ENCODE peak calls at places on chromosomes 13 and 19, in six cellular contexts. Z is K562, Y is HepG2, V is GM12891, T is GM12878, X is H1. L is an unnamed sample.

GRCh38 chr19:39223703-39224279 is 19.7 kb upstream of the SYCN start:
- DNase-seq in V (no peak), Z (peak; percentile 62), T (no peak), Y (no peak), X (peak; percentile 65), L (no peak)

GRCh38 chr13:19838726-19839342 is 24.6 kb downstream of the ZMYM5 start:
- DNase-seq in V (no peak), Y (no peak), T (no peak), Z (no peak), X (no peak), L (no peak)

GRCh38 chr13:40453666-40454030 is 212.8 kb downstream of the FOXO1 start:
- DNase-seq in T (no peak), V (no peak), Y (no peak), X (no peak), Z (no peak), L (no peak)

GRCh38 chr13:34721631-34722144 is 220.4 kb upstream of the NBEA start:
- DNase-seq in Y (no peak), Z (no peak), X (no peak), T (no peak), V (no peak), L (no peak)

GRCh38 chr19:46032597-46033025 is 8.2 kb downstream of the IGFL4 start:
- DNase-seq in T (no peak), Y (no peak), X (no peak), V (no peak), Z (no peak), L (no peak)

GRCh38 chr13:93959796-93960533 is 519.5 kb downstream of the DCT start:
- DNase-seq in Z (no peak), Y (no peak), X (no peak), V (no peak), T (no peak), L (no peak)

GRCh38 chr19:50368649-50369570 is 3.5 kb upstream of the NAPSA start:
- DNase-seq in Y (peak; percentile 62), T (peak; percentile 78), V (peak; percentile 45), X (peak; percentile 95), Z (peak; percentile 88), L (no peak)

GRCh38 chr19:32862173-32862572 is 7.4 kb downstream of the SLC7A9 start:
- DNase-seq in X (no peak), V (no peak), T (no peak), Z (no peak), Y (no peak), L (no peak)

GRCh38 chr19:10007811-10008211 is 2.5 kb downstream of the COL5A3 start:
- DNase-seq in X (no peak), T (no peak), Y (no peak), V (no peak), Z (no peak), L (no peak)

DNA sequence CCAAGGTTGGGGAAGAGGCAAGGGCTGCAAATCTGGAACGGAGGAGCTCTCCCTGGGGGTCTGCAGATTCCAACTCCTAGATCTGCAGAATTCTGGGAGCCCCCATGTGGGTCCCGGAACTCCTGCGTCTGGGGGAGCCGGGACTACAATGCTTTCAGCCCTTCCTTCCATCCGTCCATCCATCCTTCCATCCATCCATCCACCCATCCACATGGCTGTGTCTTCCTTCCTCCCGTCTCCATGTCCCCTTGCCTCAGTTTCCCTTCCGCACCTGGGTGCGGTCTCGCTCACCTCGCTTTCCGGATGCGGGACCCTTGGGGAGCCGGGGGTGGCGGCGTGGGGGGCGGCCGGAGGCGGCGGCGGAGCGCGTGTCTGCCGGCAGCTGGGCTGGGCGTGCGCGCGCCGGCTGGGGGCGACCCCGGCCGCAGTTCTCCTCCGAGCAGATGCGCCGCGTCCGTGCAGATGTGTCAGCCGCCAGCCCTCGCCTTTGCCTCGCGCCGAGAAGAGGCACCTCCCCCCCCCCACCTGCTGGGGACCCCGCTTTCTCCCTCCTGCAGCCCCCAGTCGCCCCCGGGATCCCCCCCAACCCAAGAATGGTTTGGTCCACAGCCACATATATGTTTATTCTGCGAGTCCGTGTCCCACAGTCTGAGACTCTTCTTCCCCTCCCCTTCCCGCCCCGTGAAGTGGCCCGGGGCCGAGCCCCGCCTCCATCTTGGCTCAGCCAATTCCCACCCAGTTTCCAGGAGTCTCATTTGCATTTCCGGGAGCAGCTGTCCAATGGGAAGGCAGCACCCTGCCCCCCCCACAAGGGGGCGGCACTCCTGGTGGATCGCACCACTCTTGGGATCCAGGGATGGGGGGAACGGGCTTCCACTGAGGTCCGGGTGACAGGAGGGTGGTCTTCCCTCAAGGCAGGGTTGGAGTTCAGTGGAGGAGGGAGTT is 8.8 kb downstream of the ISOC2 start:
- DNase-seq in V (no peak), Z (peak; percentile 88), Y (peak; percentile 44), X (peak; percentile 95), T (no peak), L (no peak)
- TF ChIP-seq POLR2AphosphoS5 in V (no peak), Z (no peak), Y (no peak), X (no peak), T (no peak), L (no peak)

GRCh38 chr13:46926856-46927625 is 30.2 kb upstream of the HTR2A start:
- DNase-seq in X (no peak), T (no peak), Y (no peak), V (no peak), Z (no peak), L (no peak)
- TF ChIP-seq TAF1 in X (no peak), T (no peak), Y (no peak), V (no peak), Z (no peak), L (no peak)

DNA sequence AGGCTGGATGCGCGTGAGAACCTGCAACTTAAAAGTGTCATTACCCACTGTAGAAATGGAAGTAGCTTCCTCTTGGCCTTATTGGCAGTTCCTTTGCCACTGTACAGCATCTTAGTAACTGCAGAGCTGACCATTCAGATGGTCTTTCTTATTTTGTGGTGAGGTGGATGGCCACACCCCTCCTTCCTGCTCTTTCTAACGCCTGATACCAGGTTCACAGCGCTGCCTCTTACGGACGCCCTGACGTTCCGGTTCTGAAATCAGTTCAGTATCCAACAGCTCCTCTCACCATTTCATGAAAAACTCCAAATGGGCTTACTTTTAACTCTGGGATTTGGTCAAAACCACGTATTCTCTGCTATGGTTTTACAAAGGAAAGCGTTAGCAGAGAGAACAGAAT is 134.6 kb downstream of the ATP11A start:
- DNase-seq in Z (no peak), Y (no peak), T (no peak), V (no peak), X (no peak), L (no peak)
- TF ChIP-seq POLR2A in Z (no peak), Y (no peak), T (no peak), V (no peak), X (no peak), L (no peak)

DNA sequence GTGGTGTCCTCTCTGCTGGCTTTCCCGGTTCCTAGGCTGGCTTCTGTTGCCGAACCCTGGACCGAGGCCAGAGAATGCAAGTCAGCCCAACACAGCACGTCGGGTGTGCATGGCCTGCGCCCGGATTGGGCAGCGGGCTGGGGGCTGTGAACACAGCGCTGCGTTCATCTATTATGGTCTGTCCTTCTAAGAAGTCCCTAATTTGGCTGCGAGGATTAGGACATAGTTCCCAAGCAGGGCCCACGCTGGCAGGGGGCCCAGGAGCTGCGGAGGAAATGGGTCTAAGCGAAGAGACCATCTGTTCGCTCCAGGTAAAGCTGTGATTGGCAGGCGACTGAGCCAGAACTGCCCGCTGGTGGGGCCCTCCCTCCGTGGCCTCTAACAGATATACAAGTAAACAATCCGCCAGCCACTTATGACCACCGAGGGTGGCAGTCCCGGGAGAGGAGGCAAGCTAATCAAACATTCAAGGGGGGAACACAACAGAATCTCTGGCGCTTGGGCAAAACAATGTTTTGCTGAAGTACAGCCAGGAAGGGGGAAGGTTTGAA is 6.0 kb downstream of the SYCE2 start:
- DNase-seq in V (no peak), T (no peak), Z (no peak), X (peak; percentile 70), Y (peak; percentile 62), L (no peak)
- TF ChIP-seq POLR2AphosphoS5 in V (no peak), T (no peak), Z (no peak), X (no peak), Y (peak; percentile 35), L (no peak)

DNA sequence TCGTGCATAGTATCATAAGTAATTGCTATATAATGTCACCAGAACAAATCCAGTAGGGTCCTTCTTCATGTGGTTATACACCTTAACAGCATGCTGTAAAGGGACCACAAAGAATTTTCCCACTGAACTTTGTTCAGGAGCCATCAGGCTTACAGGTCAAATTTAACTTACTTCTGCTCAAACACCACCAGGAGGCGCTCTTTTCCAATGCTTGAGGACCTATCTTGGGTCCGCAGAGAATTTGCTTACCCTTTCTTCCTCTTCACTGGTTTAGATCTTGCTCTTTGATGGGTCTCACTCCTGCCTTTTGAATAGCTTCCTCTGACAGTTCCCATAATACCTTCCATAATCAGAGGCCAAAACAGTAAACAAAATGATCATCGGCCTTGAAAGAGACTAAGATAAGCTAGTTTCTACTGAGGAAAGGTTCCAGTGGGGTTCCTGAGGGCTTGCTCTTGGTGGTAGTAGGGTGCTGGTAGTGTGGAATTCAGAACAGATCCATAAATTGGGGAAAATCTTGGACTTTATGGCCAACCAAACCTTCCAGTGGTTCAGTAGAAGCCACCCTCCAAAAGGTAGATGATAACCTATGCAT is 37.4 kb downstream of the SCGB2B2 start:
- DNase-seq in T (peak; percentile 13), Y (peak; percentile 82), X (peak; percentile 58), V (no peak), Z (peak; percentile 45), L (no peak)
- TF ChIP-seq TAF1 in T (no peak), Y (no peak), X (no peak), V (no peak), Z (no peak), L (no peak)

GRCh38 chr19:40600086-40600917 is 867 bp upstream of the LTBP4 start:
- DNase-seq in Z (no peak), V (no peak), T (no peak), X (no peak), Y (no peak), L (no peak)

GRCh38 chr19:40599331-40600085 is 1.7 kb upstream of the LTBP4 start:
- DNase-seq in V (no peak), T (no peak), Z (no peak), X (no peak), Y (no peak), L (no peak)

GRCh38 chr19:40603071-40603718 is 2.0 kb downstream of the LTBP4 start:
- DNase-seq in V (no peak), Z (no peak), Y (peak; percentile 28), T (no peak), X (no peak), L (no peak)

GRCh38 chr19:40598918-40599307 is 2.3 kb upstream of the LTBP4 start:
- DNase-seq in V (no peak), X (no peak), Z (no peak), T (no peak), Y (no peak), L (no peak)

GRCh38 chr19:40601061-40601973 is at the start of gene LTBP4:
- DNase-seq in Y (no peak), T (no peak), V (no peak), Z (peak; percentile 70), X (no peak), L (no peak)
- TF ChIP-seq POLR2A in Y (no peak), T (no peak), V (no peak), Z (no peak), X (no peak), L (no peak)

L was measured in GM12892.